ENCODE peak calls at places on chromosomes 11 and 22, in eight cellular contexts. R, K, W, D, A, G, P and S are unnamed samples.

GRCh38 chr22:24433868-24434471 is 6.6 kb downstream of the ADORA2A start:
- DNase-seq in R (peak), K (no peak), W (no peak), D (no peak), A (peak), G (no peak), P (peak), S (no peak)

GRCh38 chr22:50089231-50090140 is at the start of gene MOV10L1:
- DNase-seq in R (no peak), K (no peak), W (no peak), D (no peak), A (no peak), G (no peak), P (no peak), S (peak)

GRCh38 chr11:82701847-82702520 is 31.7 kb downstream of the FAM181B start:
- DNase-seq in R (no peak), K (peak), W (no peak), D (no peak), A (peak), G (no peak), P (peak), S (peak)

GRCh38 chr22:20550851-20551744 is 43.7 kb downstream of the MED15 start:
- DNase-seq in R (no peak), K (no peak), W (peak), D (no peak), A (no peak), G (no peak), P (peak), S (peak)

GRCh38 chr22:17430298-17430900 is 61.1 kb downstream of the CECR2 start:
- DNase-seq in R (no peak), K (no peak), W (no peak), D (no peak), A (peak), G (no peak), P (no peak), S (peak)

GRCh38 chr11:7413961-7414728 is 71.2 kb upstream of the OLFML1 start:
- DNase-seq in R (peak), K (no peak), W (no peak), D (no peak), A (no peak), G (no peak), P (no peak), S (no peak)

GRCh38 chr11:44568706-44569473 is 3.4 kb downstream of the CD82 start:
- DNase-seq in R (peak), K (peak), W (peak), D (peak), A (peak), G (peak), P (peak), S (peak)

GRCh38 chr11:121106812-121107211 is 5.8 kb downstream of the TECTA start:
- DNase-seq in R (no peak), K (no peak), W (no peak), D (no peak), A (no peak), G (no peak), P (no peak), S (no peak)

GRCh38 chr11:112694244-112694643 is 267.0 kb upstream of the NCAM1 start:
- DNase-seq in R (no peak), K (no peak), W (no peak), D (no peak), A (peak), G (no peak), P (no peak), S (no peak)

GRCh38 chr22:46737976-46738641 is at the start of gene CERK:
- DNase-seq in R (no peak), K (peak), W (peak), D (peak), A (no peak), G (peak), P (peak), S (peak)

GRCh38 chr11:77178150-77178549 is 50.1 kb downstream of the MYO7A start:
- DNase-seq in R (no peak), K (no peak), W (no peak), D (no peak), A (no peak), G (no peak), P (no peak), S (no peak)

GRCh38 chr11:71446942-71447688 is 1.1 kb downstream of the DHCR7 start:
- DNase-seq in R (peak), K (no peak), W (no peak), D (no peak), A (peak), G (peak), P (peak), S (peak)

GRCh38 chr11:64759722-64760719 is at the start of gene PYGM:
- DNase-seq in R (no peak), K (no peak), W (peak), D (no peak), A (no peak), G (no peak), P (peak), S (peak)

GRCh38 chr11:4071828-4072421 is 22.7 kb upstream of the RRM1 start:
- DNase-seq in R (no peak), K (no peak), W (no peak), D (no peak), A (no peak), G (no peak), P (no peak), S (no peak)

GRCh38 chr22:44400763-44401060 is 88.0 kb upstream of the SHISAL1 start:
- DNase-seq in R (no peak), K (no peak), W (peak), D (peak), A (no peak), G (no peak), P (no peak), S (no peak)

GRCh38 chr22:23569716-23570115 is 10.4 kb downstream of the IGLL1 start:
- DNase-seq in R (no peak), K (no peak), W (no peak), D (no peak), A (no peak), G (no peak), P (no peak), S (no peak)

GRCh38 chr11:78080084-78080817 is 589 bp upstream of the NDUFC2 start:
- DNase-seq in R (no peak), K (no peak), W (no peak), D (no peak), A (no peak), G (no peak), P (peak), S (no peak)

GRCh38 chr22:50737728-50738648 is at the start of gene ACR:
- DNase-seq in R (no peak), K (no peak), W (no peak), D (peak), A (no peak), G (peak), P (peak), S (no peak)

GRCh38 chr22:36966851-36967535 is 52.3 kb downstream of the TST start:
- DNase-seq in R (no peak), K (no peak), W (no peak), D (no peak), A (peak), G (no peak), P (no peak), S (no peak)

GRCh38 chr11:46655631-46656030 is 38.3 kb downstream of the ATG13 start:
- DNase-seq in R (no peak), K (no peak), W (no peak), D (no peak), A (no peak), G (no peak), P (no peak), S (peak)

GRCh38 chr11:721913-722811 is 16.1 kb downstream of the EPS8L2 start:
- DNase-seq in R (no peak), K (no peak), W (no peak), D (no peak), A (no peak), G (no peak), P (no peak), S (no peak)

GRCh38 chr11:111602865-111603632 is 800 bp downstream of the SIK2 start:
- DNase-seq in R (peak), K (no peak), W (no peak), D (no peak), A (peak), G (peak), P (no peak), S (peak)

GRCh38 chr22:46969961-46970360 is 207.5 kb downstream of the TBC1D22A start:
- DNase-seq in R (no peak), K (no peak), W (no peak), D (peak), A (no peak), G (no peak), P (peak), S (no peak)

GRCh38 chr22:22156716-22157499 is 87.7 kb upstream of the VPREB1 start:
- DNase-seq in R (no peak), K (peak), W (no peak), D (no peak), A (peak), G (peak), P (peak), S (peak)

GRCh38 chr22:35335936-35336781 is 36.5 kb downstream of the TOM1 start:
- DNase-seq in R (no peak), K (no peak), W (no peak), D (no peak), A (no peak), G (no peak), P (peak), S (no peak)

GRCh38 chr11:27693398-27693797 is 6.9 kb downstream of the BDNF start:
- DNase-seq in R (no peak), K (no peak), W (no peak), D (no peak), A (no peak), G (no peak), P (no peak), S (peak)

GRCh38 chr11:128522943-128523518 is 64.3 kb downstream of the ETS1 start:
- DNase-seq in R (no peak), K (no peak), W (no peak), D (no peak), A (no peak), G (no peak), P (no peak), S (no peak)

GRCh38 chr11:61272731-61273130 is 22.4 kb downstream of the VWCE start:
- DNase-seq in R (peak), K (no peak), W (no peak), D (no peak), A (no peak), G (no peak), P (no peak), S (no peak)

GRCh38 chr11:63769044-63769718 is 606 bp upstream of the ZFTA start:
- DNase-seq in R (no peak), K (no peak), W (no peak), D (no peak), A (no peak), G (no peak), P (no peak), S (peak)

GRCh38 chr11:129489254-129489653 is 113.6 kb downstream of the BARX2 start:
- DNase-seq in R (peak), K (no peak), W (no peak), D (no peak), A (peak), G (no peak), P (no peak), S (no peak)

GRCh38 chr11:125170406-125171031 is 6.0 kb downstream of the PKNOX2 start:
- DNase-seq in R (no peak), K (no peak), W (peak), D (peak), A (no peak), G (no peak), P (peak), S (peak)

GRCh38 chr11:26027887-26028286 is 304.0 kb upstream of the ANO3 start:
- DNase-seq in R (no peak), K (no peak), W (no peak), D (no peak), A (no peak), G (no peak), P (no peak), S (no peak)

GRCh38 chr11:76610371-76610770 is 60.2 kb downstream of the LRRC32 start:
- DNase-seq in R (no peak), K (no peak), W (no peak), D (peak), A (no peak), G (no peak), P (no peak), S (no peak)

GRCh38 chr11:107017104-107017432 is 1.2 kb downstream of the GUCY1A2 start:
- DNase-seq in R (no peak), K (no peak), W (no peak), D (no peak), A (no peak), G (no peak), P (no peak), S (peak)

GRCh38 chr11:117657801-117658200 is 139.2 kb downstream of the DSCAML1 start:
- DNase-seq in R (no peak), K (no peak), W (no peak), D (no peak), A (no peak), G (no peak), P (no peak), S (no peak)

GRCh38 chr11:90288207-90288821 is 65.5 kb upstream of the CHORDC1 start:
- DNase-seq in R (no peak), K (peak), W (no peak), D (no peak), A (peak), G (no peak), P (no peak), S (peak)

GRCh38 chr22:48927591-48927990 is 900.1 kb downstream of the BRD1 start:
- DNase-seq in R (no peak), K (no peak), W (no peak), D (peak), A (no peak), G (no peak), P (no peak), S (no peak)

GRCh38 chr11:70135142-70136132 is 57.3 kb downstream of the ANO1 start:
- DNase-seq in R (no peak), K (no peak), W (no peak), D (no peak), A (no peak), G (no peak), P (no peak), S (peak)

GRCh38 chr11:2301631-2302272 is at the start of the genes C11orf21 and TSPAN32:
- DNase-seq in R (no peak), K (no peak), W (peak), D (no peak), A (no peak), G (no peak), P (peak), S (peak)

GRCh38 chr22:28952857-28953256 is 69.5 kb downstream of the ZNRF3 start:
- DNase-seq in R (no peak), K (no peak), W (no peak), D (peak), A (no peak), G (peak), P (no peak), S (peak)

DNA sequence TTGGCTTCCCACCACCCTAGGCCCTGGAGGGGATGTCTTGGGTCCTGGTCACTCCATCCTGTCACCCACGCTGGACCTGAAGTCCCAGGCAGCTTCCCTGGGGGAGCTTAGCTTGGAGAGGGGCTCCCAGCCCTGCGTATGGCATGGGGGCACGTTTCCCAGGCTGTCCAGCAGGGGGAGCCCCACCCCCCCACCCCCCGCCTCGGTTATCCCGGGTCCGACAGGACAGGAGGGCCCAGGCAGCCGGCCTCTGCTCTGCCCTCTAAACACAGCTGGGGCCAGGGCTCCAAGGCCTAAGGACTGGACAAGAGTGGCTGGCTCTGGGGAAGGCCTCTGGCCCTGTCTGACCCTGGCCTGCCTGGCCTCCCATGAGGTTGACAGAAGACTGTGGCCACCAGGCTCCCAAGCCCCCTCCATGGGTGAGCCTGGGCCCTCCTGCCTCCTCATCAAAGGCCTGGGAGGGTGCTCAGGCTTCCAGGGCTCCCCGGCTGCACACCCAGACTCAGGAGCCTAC is 104.8 kb downstream of the NECTIN1 start:
- DNase-seq in R (no peak), K (peak), W (no peak), D (no peak), A (no peak), G (no peak), P (no peak), S (no peak)
- TF ChIP-seq CTCF in R (peak), K (peak), W (peak), D (no peak), A (peak), G (peak), P (peak), S (peak)

GRCh38 chr11:10568486-10568941 is at the start of gene LYVE1:
- DNase-seq in R (no peak), K (no peak), W (no peak), D (no peak), A (no peak), G (no peak), P (peak), S (peak)
- H3K4me3 ChIP-seq in R (no peak), K (no peak), W (peak), D (no peak), A (no peak), G (no peak), P (no peak), S (no peak)

GRCh38 chr11:47848636-47849155 is 546 bp upstream of the NUP160 start:
- DNase-seq in R (no peak), K (no peak), W (peak), D (no peak), A (no peak), G (no peak), P (no peak), S (no peak)

GRCh38 chr11:47847537-47847891 is 636 bp downstream of the NUP160 start:
- DNase-seq in R (no peak), K (no peak), W (no peak), D (no peak), A (no peak), G (no peak), P (no peak), S (no peak)

GRCh38 chr11:47846998-47847397 is 1.2 kb downstream of the NUP160 start:
- DNase-seq in R (no peak), K (no peak), W (no peak), D (no peak), A (no peak), G (no peak), P (no peak), S (no peak)

GRCh38 chr11:47850337-47850736 is 2.2 kb upstream of the NUP160 start:
- DNase-seq in R (no peak), K (no peak), W (no peak), D (no peak), A (no peak), G (no peak), P (peak), S (no peak)

GRCh38 chr11:47847892-47848635 is at the start of gene NUP160:
- DNase-seq in R (peak), K (peak), W (peak), D (peak), A (peak), G (peak), P (peak), S (peak)
- TF ChIP-seq CTCF in R (no peak), K (no peak), W (no peak), D (no peak), A (no peak), G (no peak), P (no peak), S (peak)

DNA sequence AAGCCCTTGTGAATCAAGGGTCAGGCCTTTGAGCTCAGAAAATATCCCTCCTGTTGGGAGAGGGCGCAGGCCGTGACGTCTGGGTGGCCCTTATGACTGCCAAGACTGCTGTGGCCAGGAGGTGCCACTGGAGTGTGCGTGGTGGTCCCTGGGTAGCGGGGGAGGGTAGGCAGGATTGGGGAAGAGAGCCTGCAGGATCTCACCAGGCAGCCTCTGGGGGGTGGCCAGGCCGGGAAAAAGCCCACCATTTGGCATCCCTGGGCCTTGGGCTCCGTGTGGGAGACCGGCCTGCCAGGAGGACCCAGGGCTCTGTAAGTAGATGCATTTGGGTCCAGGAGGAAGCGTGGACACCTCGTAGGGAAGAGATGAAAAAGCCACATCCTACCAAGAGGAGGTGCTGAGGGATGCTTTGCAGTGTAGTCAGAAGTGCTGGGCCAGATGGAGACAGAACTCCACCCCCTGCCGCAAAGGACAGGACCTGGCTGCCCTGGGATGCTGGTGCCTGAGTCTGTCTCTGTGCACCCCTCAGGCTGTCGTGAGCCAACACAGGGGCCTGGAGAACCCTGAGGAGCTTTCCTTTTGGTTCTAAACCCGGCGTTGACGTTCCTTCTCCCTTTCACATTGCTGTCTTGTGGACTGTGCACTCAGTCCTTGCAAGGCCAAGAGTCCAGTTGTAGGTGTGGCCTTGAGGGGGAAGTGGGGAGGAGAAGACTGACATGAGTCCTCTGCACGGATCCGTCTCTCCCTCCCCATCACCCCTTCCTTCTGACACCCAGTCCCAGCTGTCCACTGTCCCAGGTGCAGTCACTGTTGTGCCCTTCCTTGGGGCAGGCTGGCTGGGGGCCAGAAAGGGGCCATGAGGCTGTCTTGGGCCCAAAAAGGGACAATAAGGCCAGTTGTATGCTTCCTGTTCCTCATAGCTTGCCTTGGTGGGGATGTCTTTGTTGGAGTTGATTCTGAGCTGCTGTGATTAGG is 12.7 kb upstream of the MIEF1 start:
- DNase-seq in R (no peak), K (no peak), W (no peak), D (no peak), A (no peak), G (no peak), P (no peak), S (no peak)
- H3K4me3 ChIP-seq in R (no peak), K (no peak), W (no peak), D (no peak), A (no peak), G (no peak), P (no peak), S (no peak)

GRCh38 chr11:10930224-10930960 is 72.5 kb upstream of the ZBED5 start:
- DNase-seq in R (no peak), K (no peak), W (no peak), D (no peak), A (peak), G (no peak), P (no peak), S (peak)
- TF ChIP-seq CTCF in R (no peak), K (no peak), W (no peak), D (no peak), A (no peak), G (no peak), P (no peak), S (no peak)

DNA sequence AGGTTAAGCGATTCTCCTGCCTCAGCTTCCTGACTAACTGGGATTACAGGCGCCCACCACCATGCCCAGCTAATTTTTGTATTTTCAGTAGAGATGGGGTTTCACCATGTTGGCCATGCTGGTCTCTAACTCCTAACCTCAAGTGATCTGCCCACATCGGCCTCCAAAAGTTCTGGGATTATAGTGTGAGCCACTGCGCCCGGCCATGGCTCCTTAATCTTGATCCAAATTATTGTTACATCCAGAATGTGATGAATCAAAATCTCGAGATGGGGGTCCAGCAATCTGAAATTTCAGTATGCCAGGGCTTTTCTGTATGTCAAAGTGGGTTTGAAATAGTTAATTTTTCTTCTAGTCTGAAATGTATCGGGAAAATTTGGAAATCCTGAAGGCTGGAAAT is 3.7 kb downstream of the RPL27A start:
- DNase-seq in R (no peak), K (no peak), W (peak), D (peak), A (no peak), G (no peak), P (peak), S (no peak)
- H3K4me3 ChIP-seq in R (peak), K (no peak), W (no peak), D (no peak), A (no peak), G (no peak), P (no peak), S (no peak)